ENCODE peak calls at places on chromosomes 13 and 19, in five cellular contexts. One of them, this sample, is unnamed.

GRCh38 chr13:63184693-63185092 is 1769.0 kb upstream of the PCDH20 start:
- DNase-seq in activated effector memory CD4-positive, alpha-beta T cell treated with Interleukin-2 at 50 U/mL for 16 hours: no peak
- DNase-seq in nucleus accumbens: no peak
- DNase-seq in CD8-positive, alpha-beta T cell: no peak
- DNase-seq in Right ventricle myocardium superior: no peak
- DNase-seq in this sample: no peak

GRCh38 chr19:2719232-2719735 is 1.9 kb downstream of the DIRAS1 start:
- DNase-seq in activated effector memory CD4-positive, alpha-beta T cell treated with Interleukin-2 at 50 U/mL for 16 hours: no peak
- DNase-seq in nucleus accumbens: no peak
- DNase-seq in CD8-positive, alpha-beta T cell: no peak
- DNase-seq in Right ventricle myocardium superior: no peak
- DNase-seq in this sample: no peak

GRCh38 chr19:18436651-18437478 is 1.1 kb downstream of the ISYNA1 start:
- DNase-seq in activated effector memory CD4-positive, alpha-beta T cell treated with Interleukin-2 at 50 U/mL for 16 hours: peak
- DNase-seq in nucleus accumbens: no peak
- DNase-seq in CD8-positive, alpha-beta T cell: peak
- DNase-seq in Right ventricle myocardium superior: peak
- DNase-seq in this sample: peak

GRCh38 chr13:53004605-53005004 is 24.0 kb upstream of the OLFM4 start:
- DNase-seq in activated effector memory CD4-positive, alpha-beta T cell treated with Interleukin-2 at 50 U/mL for 16 hours: no peak
- DNase-seq in nucleus accumbens: no peak
- DNase-seq in CD8-positive, alpha-beta T cell: no peak
- DNase-seq in Right ventricle myocardium superior: no peak
- DNase-seq in this sample: no peak

GRCh38 chr13:36030670-36031331 is 100.4 kb downstream of the DCLK1 start:
- DNase-seq in activated effector memory CD4-positive, alpha-beta T cell treated with Interleukin-2 at 50 U/mL for 16 hours: no peak
- DNase-seq in nucleus accumbens: peak
- DNase-seq in CD8-positive, alpha-beta T cell: no peak
- DNase-seq in Right ventricle myocardium superior: no peak
- DNase-seq in this sample: no peak

GRCh38 chr13:18943721-18944391 is 237.8 kb downstream of the TUBA3C start:
- DNase-seq in activated effector memory CD4-positive, alpha-beta T cell treated with Interleukin-2 at 50 U/mL for 16 hours: no peak
- DNase-seq in nucleus accumbens: no peak
- DNase-seq in CD8-positive, alpha-beta T cell: no peak
- DNase-seq in Right ventricle myocardium superior: no peak
- DNase-seq in this sample: no peak

GRCh38 chr19:45577111-45577905 is 7.3 kb downstream of the OPA3 start:
- DNase-seq in activated effector memory CD4-positive, alpha-beta T cell treated with Interleukin-2 at 50 U/mL for 16 hours: no peak
- DNase-seq in nucleus accumbens: no peak
- DNase-seq in CD8-positive, alpha-beta T cell: no peak
- DNase-seq in Right ventricle myocardium superior: peak
- DNase-seq in this sample: no peak

GRCh38 chr13:52387721-52388120 is 18.3 kb downstream of the THSD1 start:
- DNase-seq in activated effector memory CD4-positive, alpha-beta T cell treated with Interleukin-2 at 50 U/mL for 16 hours: no peak
- DNase-seq in nucleus accumbens: no peak
- DNase-seq in CD8-positive, alpha-beta T cell: no peak
- DNase-seq in Right ventricle myocardium superior: no peak
- DNase-seq in this sample: no peak

GRCh38 chr19:38070573-38070972 is 153.4 kb downstream of the DPF1 start:
- DNase-seq in activated effector memory CD4-positive, alpha-beta T cell treated with Interleukin-2 at 50 U/mL for 16 hours: no peak
- DNase-seq in nucleus accumbens: no peak
- DNase-seq in CD8-positive, alpha-beta T cell: no peak
- DNase-seq in Right ventricle myocardium superior: no peak
- DNase-seq in this sample: no peak

GRCh38 chr13:59734393-59734792 is 429.3 kb downstream of the DIAPH3 start:
- DNase-seq in activated effector memory CD4-positive, alpha-beta T cell treated with Interleukin-2 at 50 U/mL for 16 hours: no peak
- DNase-seq in nucleus accumbens: no peak
- DNase-seq in CD8-positive, alpha-beta T cell: no peak
- DNase-seq in Right ventricle myocardium superior: no peak
- DNase-seq in this sample: no peak

GRCh38 chr19:30567535-30568232 is 195.5 kb downstream of the ZNF536 start:
- DNase-seq in activated effector memory CD4-positive, alpha-beta T cell treated with Interleukin-2 at 50 U/mL for 16 hours: no peak
- DNase-seq in nucleus accumbens: no peak
- DNase-seq in CD8-positive, alpha-beta T cell: no peak
- DNase-seq in Right ventricle myocardium superior: no peak
- DNase-seq in this sample: no peak

GRCh38 chr19:5988520-5989387 is 10.8 kb upstream of the RANBP3 start:
- DNase-seq in activated effector memory CD4-positive, alpha-beta T cell treated with Interleukin-2 at 50 U/mL for 16 hours: no peak
- DNase-seq in nucleus accumbens: no peak
- DNase-seq in CD8-positive, alpha-beta T cell: no peak
- DNase-seq in Right ventricle myocardium superior: no peak
- DNase-seq in this sample: no peak

GRCh38 chr19:57465680-57466381 is 8.9 kb upstream of the VN1R1 start:
- DNase-seq in activated effector memory CD4-positive, alpha-beta T cell treated with Interleukin-2 at 50 U/mL for 16 hours: no peak
- DNase-seq in nucleus accumbens: no peak
- DNase-seq in CD8-positive, alpha-beta T cell: no peak
- DNase-seq in Right ventricle myocardium superior: no peak
- DNase-seq in this sample: no peak

GRCh38 chr19:29658221-29658991 is 6.9 kb upstream of the PLEKHF1 start:
- DNase-seq in activated effector memory CD4-positive, alpha-beta T cell treated with Interleukin-2 at 50 U/mL for 16 hours: no peak
- DNase-seq in nucleus accumbens: no peak
- DNase-seq in CD8-positive, alpha-beta T cell: no peak
- DNase-seq in Right ventricle myocardium superior: no peak
- DNase-seq in this sample: no peak

GRCh38 chr13:113982296-113982661 is 8.4 kb upstream of the C13orf46 start:
- DNase-seq in activated effector memory CD4-positive, alpha-beta T cell treated with Interleukin-2 at 50 U/mL for 16 hours: no peak
- DNase-seq in nucleus accumbens: no peak
- DNase-seq in CD8-positive, alpha-beta T cell: no peak
- DNase-seq in Right ventricle myocardium superior: no peak
- DNase-seq in this sample: no peak

GRCh38 chr19:35921012-35921411 is 12.9 kb upstream of the TYROBP start:
- DNase-seq in activated effector memory CD4-positive, alpha-beta T cell treated with Interleukin-2 at 50 U/mL for 16 hours: no peak
- DNase-seq in nucleus accumbens: no peak
- DNase-seq in CD8-positive, alpha-beta T cell: no peak
- DNase-seq in Right ventricle myocardium superior: no peak
- DNase-seq in this sample: no peak

GRCh38 chr13:33649212-33649917 is 168.6 kb upstream of the RFC3 start:
- DNase-seq in activated effector memory CD4-positive, alpha-beta T cell treated with Interleukin-2 at 50 U/mL for 16 hours: no peak
- DNase-seq in nucleus accumbens: no peak
- DNase-seq in CD8-positive, alpha-beta T cell: no peak
- DNase-seq in Right ventricle myocardium superior: no peak
- DNase-seq in this sample: no peak

GRCh38 chr19:29145756-29146155 is 67.2 kb downstream of the UQCRFS1 start:
- DNase-seq in activated effector memory CD4-positive, alpha-beta T cell treated with Interleukin-2 at 50 U/mL for 16 hours: no peak
- DNase-seq in nucleus accumbens: no peak
- DNase-seq in CD8-positive, alpha-beta T cell: no peak
- DNase-seq in Right ventricle myocardium superior: no peak
- DNase-seq in this sample: no peak

GRCh38 chr19:48900477-48901452 is 653 bp downstream of the NUCB1 start:
- DNase-seq in activated effector memory CD4-positive, alpha-beta T cell treated with Interleukin-2 at 50 U/mL for 16 hours: no peak
- DNase-seq in nucleus accumbens: no peak
- DNase-seq in CD8-positive, alpha-beta T cell: peak
- DNase-seq in Right ventricle myocardium superior: peak
- DNase-seq in this sample: peak

GRCh38 chr19:40134866-40135265 is 44.1 kb upstream of the ZNF780A start:
- DNase-seq in activated effector memory CD4-positive, alpha-beta T cell treated with Interleukin-2 at 50 U/mL for 16 hours: no peak
- DNase-seq in nucleus accumbens: no peak
- DNase-seq in CD8-positive, alpha-beta T cell: no peak
- DNase-seq in Right ventricle myocardium superior: no peak
- DNase-seq in this sample: no peak

GRCh38 chr19:50362656-50363424 is 2.6 kb downstream of the NAPSA start:
- DNase-seq in activated effector memory CD4-positive, alpha-beta T cell treated with Interleukin-2 at 50 U/mL for 16 hours: no peak
- DNase-seq in nucleus accumbens: no peak
- DNase-seq in CD8-positive, alpha-beta T cell: no peak
- DNase-seq in Right ventricle myocardium superior: no peak
- DNase-seq in this sample: no peak

GRCh38 chr19:52734340-52734892 is 428 bp downstream of the ZNF611 start:
- DNase-seq in activated effector memory CD4-positive, alpha-beta T cell treated with Interleukin-2 at 50 U/mL for 16 hours: no peak
- DNase-seq in nucleus accumbens: no peak
- DNase-seq in CD8-positive, alpha-beta T cell: no peak
- DNase-seq in Right ventricle myocardium superior: peak
- DNase-seq in this sample: no peak

GRCh38 chr13:96214804-96215445 is 125.0 kb downstream of the HS6ST3 start:
- DNase-seq in activated effector memory CD4-positive, alpha-beta T cell treated with Interleukin-2 at 50 U/mL for 16 hours: no peak
- DNase-seq in nucleus accumbens: no peak
- DNase-seq in CD8-positive, alpha-beta T cell: no peak
- DNase-seq in Right ventricle myocardium superior: no peak
- DNase-seq in this sample: no peak

GRCh38 chr19:5913739-5914357 is at the start of gene CAPS:
- DNase-seq in activated effector memory CD4-positive, alpha-beta T cell treated with Interleukin-2 at 50 U/mL for 16 hours: no peak
- DNase-seq in nucleus accumbens: no peak
- DNase-seq in CD8-positive, alpha-beta T cell: no peak
- DNase-seq in Right ventricle myocardium superior: peak
- DNase-seq in this sample: peak

GRCh38 chr13:110501188-110501587 is 60.3 kb downstream of the RAB20 start:
- DNase-seq in activated effector memory CD4-positive, alpha-beta T cell treated with Interleukin-2 at 50 U/mL for 16 hours: no peak
- DNase-seq in nucleus accumbens: no peak
- DNase-seq in CD8-positive, alpha-beta T cell: no peak
- DNase-seq in Right ventricle myocardium superior: no peak
- DNase-seq in this sample: no peak

GRCh38 chr19:8334458-8335342 is 8.4 kb downstream of the KANK3 start:
- DNase-seq in activated effector memory CD4-positive, alpha-beta T cell treated with Interleukin-2 at 50 U/mL for 16 hours: no peak
- DNase-seq in nucleus accumbens: no peak
- DNase-seq in CD8-positive, alpha-beta T cell: no peak
- DNase-seq in Right ventricle myocardium superior: peak
- DNase-seq in this sample: no peak

This sample was measured in midbrain.